ENCODE peak calls at places on chromosomes 5 and 9, in four cellular contexts. One of them, this sample, is unnamed.

GRCh38 chr5:98755406-98755805 is 18.1 kb upstream of the RGMB start:
- DNase-seq in NCI-H2227 treated with DMSO at 0.1 percent for 48 hours: no peak
- DNase-seq in left colon: no peak
- DNase-seq in HEK293T: no peak
- DNase-seq in this sample: no peak

GRCh38 chr5:38697013-38697412 is 140.6 kb upstream of the LIFR start:
- DNase-seq in NCI-H2227 treated with DMSO at 0.1 percent for 48 hours: no peak
- DNase-seq in left colon: no peak
- DNase-seq in HEK293T: no peak
- DNase-seq in this sample: no peak

GRCh38 chr5:115497200-115497599 is 47.4 kb downstream of the FEM1C start:
- DNase-seq in NCI-H2227 treated with DMSO at 0.1 percent for 48 hours: no peak
- DNase-seq in left colon: no peak
- DNase-seq in HEK293T: no peak
- DNase-seq in this sample: no peak

GRCh38 chr9:94085062-94085639 is 887 bp downstream of the PTPDC1 start:
- DNase-seq in NCI-H2227 treated with DMSO at 0.1 percent for 48 hours: no peak
- DNase-seq in left colon: no peak
- DNase-seq in HEK293T: no peak
- DNase-seq in this sample: no peak

GRCh38 chr9:86460211-86461002 is 106.2 kb upstream of the TUT7 start:
- DNase-seq in NCI-H2227 treated with DMSO at 0.1 percent for 48 hours: no peak
- DNase-seq in left colon: no peak
- DNase-seq in HEK293T: no peak
- DNase-seq in this sample: no peak

GRCh38 chr5:157026789-157027424 is 32.0 kb downstream of the HAVCR1 start:
- DNase-seq in NCI-H2227 treated with DMSO at 0.1 percent for 48 hours: peak; percentile 2
- DNase-seq in left colon: no peak
- DNase-seq in HEK293T: peak; percentile 24
- DNase-seq in this sample: no peak

GRCh38 chr5:12322042-12322441 is 417.8 kb upstream of the CTNND2 start:
- DNase-seq in NCI-H2227 treated with DMSO at 0.1 percent for 48 hours: no peak
- DNase-seq in left colon: no peak
- DNase-seq in HEK293T: no peak
- DNase-seq in this sample: no peak

GRCh38 chr9:19577411-19577810 is 168.6 kb downstream of the ACER2 start:
- DNase-seq in NCI-H2227 treated with DMSO at 0.1 percent for 48 hours: no peak
- DNase-seq in left colon: no peak
- DNase-seq in HEK293T: no peak
- DNase-seq in this sample: no peak

GRCh38 chr9:117414906-117415583 is at the start of gene ASTN2:
- DNase-seq in NCI-H2227 treated with DMSO at 0.1 percent for 48 hours: no peak
- DNase-seq in left colon: peak; percentile 7
- DNase-seq in HEK293T: no peak
- DNase-seq in this sample: no peak

GRCh38 chr5:34657550-34657921 is 1.4 kb downstream of the RAI14 start:
- DNase-seq in NCI-H2227 treated with DMSO at 0.1 percent for 48 hours: no peak
- DNase-seq in left colon: peak; percentile 10
- DNase-seq in HEK293T: peak; percentile 37
- DNase-seq in this sample: no peak

GRCh38 chr5:140764177-140765020 is 21.5 kb upstream of the PCDHA1 start:
- DNase-seq in NCI-H2227 treated with DMSO at 0.1 percent for 48 hours: no peak
- DNase-seq in left colon: no peak
- DNase-seq in HEK293T: no peak
- DNase-seq in this sample: no peak

GRCh38 chr9:98743329-98743728 is 34.6 kb upstream of the GABBR2 start:
- DNase-seq in NCI-H2227 treated with DMSO at 0.1 percent for 48 hours: no peak
- DNase-seq in left colon: no peak
- DNase-seq in HEK293T: no peak
- DNase-seq in this sample: no peak

GRCh38 chr5:103057208-103058130 is 62.5 kb downstream of the GIN1 start:
- DNase-seq in NCI-H2227 treated with DMSO at 0.1 percent for 48 hours: no peak
- DNase-seq in left colon: no peak
- DNase-seq in HEK293T: no peak
- DNase-seq in this sample: no peak

GRCh38 chr5:59003641-59004040 is 420.8 kb downstream of the RAB3C start:
- DNase-seq in NCI-H2227 treated with DMSO at 0.1 percent for 48 hours: no peak
- DNase-seq in left colon: no peak
- DNase-seq in HEK293T: no peak
- DNase-seq in this sample: no peak

GRCh38 chr5:132444841-132445639 is 45.5 kb downstream of the IRF1 start:
- DNase-seq in NCI-H2227 treated with DMSO at 0.1 percent for 48 hours: no peak
- DNase-seq in left colon: no peak
- DNase-seq in HEK293T: no peak
- DNase-seq in this sample: no peak

GRCh38 chr5:90803376-90803775 is 244.8 kb downstream of the ADGRV1 start:
- DNase-seq in NCI-H2227 treated with DMSO at 0.1 percent for 48 hours: no peak
- DNase-seq in left colon: no peak
- DNase-seq in HEK293T: no peak
- DNase-seq in this sample: no peak

GRCh38 chr5:78587081-78587774 is 61.3 kb downstream of the LHFPL2 start:
- DNase-seq in NCI-H2227 treated with DMSO at 0.1 percent for 48 hours: no peak
- DNase-seq in left colon: no peak
- DNase-seq in HEK293T: no peak
- DNase-seq in this sample: no peak

GRCh38 chr5:148374693-148375360 is 8.9 kb upstream of the FBXO38 start:
- DNase-seq in NCI-H2227 treated with DMSO at 0.1 percent for 48 hours: peak; percentile 39
- DNase-seq in left colon: peak; percentile 11
- DNase-seq in HEK293T: peak; percentile 56
- DNase-seq in this sample: no peak

GRCh38 chr9:136757751-136758140 is 297 bp downstream of the LCN8 start:
- DNase-seq in NCI-H2227 treated with DMSO at 0.1 percent for 48 hours: no peak
- DNase-seq in left colon: no peak
- DNase-seq in HEK293T: no peak
- DNase-seq in this sample: no peak

GRCh38 chr9:130847306-130848217 is 12.5 kb downstream of the ABL1 start:
- DNase-seq in NCI-H2227 treated with DMSO at 0.1 percent for 48 hours: no peak
- DNase-seq in left colon: no peak
- DNase-seq in HEK293T: no peak
- DNase-seq in this sample: peak; percentile 96

GRCh38 chr5:1419476-1420210 is 25.6 kb downstream of the SLC6A3 start:
- DNase-seq in NCI-H2227 treated with DMSO at 0.1 percent for 48 hours: no peak
- DNase-seq in left colon: no peak
- DNase-seq in HEK293T: no peak
- DNase-seq in this sample: no peak

GRCh38 chr5:95723632-95724369 is 7.3 kb upstream of the RHOBTB3 start:
- DNase-seq in NCI-H2227 treated with DMSO at 0.1 percent for 48 hours: no peak
- DNase-seq in left colon: no peak
- DNase-seq in HEK293T: peak; percentile 18
- DNase-seq in this sample: no peak

GRCh38 chr5:35799751-35800150 is 56.9 kb upstream of the IL7R start:
- DNase-seq in NCI-H2227 treated with DMSO at 0.1 percent for 48 hours: no peak
- DNase-seq in left colon: no peak
- DNase-seq in HEK293T: no peak
- DNase-seq in this sample: no peak

GRCh38 chr9:136242908-136243525 is 2.6 kb downstream of the QSOX2 start:
- DNase-seq in NCI-H2227 treated with DMSO at 0.1 percent for 48 hours: no peak
- DNase-seq in left colon: no peak
- DNase-seq in HEK293T: no peak
- DNase-seq in this sample: no peak

GRCh38 chr5:155953335-155953734 is 373.6 kb upstream of the SGCD start:
- DNase-seq in NCI-H2227 treated with DMSO at 0.1 percent for 48 hours: no peak
- DNase-seq in left colon: no peak
- DNase-seq in HEK293T: no peak
- DNase-seq in this sample: no peak

GRCh38 chr9:134825025-134825424 is 55.6 kb upstream of the FCN2 start:
- DNase-seq in NCI-H2227 treated with DMSO at 0.1 percent for 48 hours: no peak
- DNase-seq in left colon: no peak
- DNase-seq in HEK293T: no peak
- DNase-seq in this sample: no peak

GRCh38 chr5:172185096-172185461 is 2.9 kb downstream of the STK10 start:
- DNase-seq in NCI-H2227 treated with DMSO at 0.1 percent for 48 hours: no peak
- DNase-seq in left colon: no peak
- DNase-seq in HEK293T: no peak
- DNase-seq in this sample: no peak

GRCh38 chr5:170527998-170528397 is 24.2 kb downstream of the KCNIP1 start:
- DNase-seq in NCI-H2227 treated with DMSO at 0.1 percent for 48 hours: no peak
- DNase-seq in left colon: no peak
- DNase-seq in HEK293T: no peak
- DNase-seq in this sample: no peak

GRCh38 chr9:69429281-69429680 is 104.3 kb downstream of the ENTREP1 start:
- DNase-seq in NCI-H2227 treated with DMSO at 0.1 percent for 48 hours: no peak
- DNase-seq in left colon: no peak
- DNase-seq in HEK293T: no peak
- DNase-seq in this sample: no peak

GRCh38 chr9:122252796-122253195 is 11.8 kb downstream of the RBM18 start:
- DNase-seq in NCI-H2227 treated with DMSO at 0.1 percent for 48 hours: no peak
- DNase-seq in left colon: no peak
- DNase-seq in HEK293T: no peak
- DNase-seq in this sample: no peak

GRCh38 chr5:159412284-159413046 is 82.2 kb upstream of the IL12B start:
- DNase-seq in NCI-H2227 treated with DMSO at 0.1 percent for 48 hours: no peak
- DNase-seq in left colon: peak; percentile 10
- DNase-seq in HEK293T: no peak
- DNase-seq in this sample: no peak

GRCh38 chr5:74432240-74432639 is 208.3 kb downstream of the ENC1 start:
- DNase-seq in NCI-H2227 treated with DMSO at 0.1 percent for 48 hours: no peak
- DNase-seq in left colon: no peak
- DNase-seq in HEK293T: no peak
- DNase-seq in this sample: no peak

GRCh38 chr5:66122379-66123034 is 21.6 kb upstream of the SREK1 start:
- DNase-seq in NCI-H2227 treated with DMSO at 0.1 percent for 48 hours: no peak
- DNase-seq in left colon: no peak
- DNase-seq in HEK293T: no peak
- DNase-seq in this sample: no peak

GRCh38 chr5:38330207-38330606 is 71.8 kb downstream of the EGFLAM start:
- DNase-seq in NCI-H2227 treated with DMSO at 0.1 percent for 48 hours: no peak
- DNase-seq in left colon: no peak
- DNase-seq in HEK293T: no peak
- DNase-seq in this sample: no peak

GRCh38 chr9:113910036-113910639 is 34.0 kb downstream of the ZNF618 start:
- DNase-seq in NCI-H2227 treated with DMSO at 0.1 percent for 48 hours: no peak
- DNase-seq in left colon: no peak
- DNase-seq in HEK293T: peak; percentile 3
- DNase-seq in this sample: no peak

GRCh38 chr5:170468633-170469032 is 35.2 kb upstream of the KCNIP1 start:
- DNase-seq in NCI-H2227 treated with DMSO at 0.1 percent for 48 hours: no peak
- DNase-seq in left colon: no peak
- DNase-seq in HEK293T: no peak
- DNase-seq in this sample: no peak

GRCh38 chr9:128409998-128410397 is 10.7 kb upstream of the CERCAM start:
- DNase-seq in NCI-H2227 treated with DMSO at 0.1 percent for 48 hours: no peak
- DNase-seq in left colon: no peak
- DNase-seq in HEK293T: peak; percentile 30
- DNase-seq in this sample: no peak

GRCh38 chr5:120464627-120465280 is 654 bp downstream of the PRR16 start:
- DNase-seq in NCI-H2227 treated with DMSO at 0.1 percent for 48 hours: no peak
- DNase-seq in left colon: peak; percentile 12
- DNase-seq in HEK293T: peak; percentile 31
- DNase-seq in this sample: no peak

GRCh38 chr5:179334017-179334765 is 11.1 kb downstream of the ADAMTS2 start:
- DNase-seq in NCI-H2227 treated with DMSO at 0.1 percent for 48 hours: no peak
- DNase-seq in left colon: no peak
- DNase-seq in HEK293T: no peak
- DNase-seq in this sample: no peak

This sample was measured in HFF-Myc.